ENCODE peak calls at places on chromosomes 11 and 22, in nine cellular contexts. One of them, this sample, is unnamed.
A peak's percentile ranks its signal among the peaks of the same experiment; 100 is the strongest.

GRCh38 chr11:67119577-67120391 is 721 bp downstream of the KDM2A start:
- DNase-seq in ovary: peak; percentile 51
- DNase-seq in lung: no peak
- DNase-seq in MM.1S: peak; percentile 29
- DNase-seq in upper lobe of right lung: peak; percentile 67
- DNase-seq in fibroblast of lung: no peak
- DNase-seq in kidney: peak; percentile 78
- DNase-seq in GM23338: peak; percentile 44
- DNase-seq in body of pancreas: peak; percentile 20
- DNase-seq in this sample: no peak

GRCh38 chr22:31177420-31178162 is 17.6 kb downstream of the RNF185 start:
- DNase-seq in MM.1S: no peak
- DNase-seq in body of pancreas: no peak
- DNase-seq in kidney: no peak
- DNase-seq in ovary: no peak
- DNase-seq in upper lobe of right lung: no peak
- DNase-seq in lung: no peak
- DNase-seq in GM23338: no peak
- DNase-seq in fibroblast of lung: peak; percentile 54
- DNase-seq in this sample: no peak

GRCh38 chr11:130418756-130419155 is 9.7 kb downstream of the ADAMTS8 start:
- DNase-seq in body of pancreas: no peak
- DNase-seq in kidney: no peak
- DNase-seq in GM23338: no peak
- DNase-seq in ovary: no peak
- DNase-seq in MM.1S: no peak
- DNase-seq in upper lobe of right lung: peak; percentile 66
- DNase-seq in fibroblast of lung: peak; percentile 71
- DNase-seq in lung: no peak
- DNase-seq in this sample: no peak

GRCh38 chr11:46290021-46290420 is 12.6 kb downstream of the CREB3L1 start:
- DNase-seq in upper lobe of right lung: no peak
- DNase-seq in ovary: peak; percentile 53
- DNase-seq in body of pancreas: no peak
- DNase-seq in MM.1S: no peak
- DNase-seq in lung: no peak
- DNase-seq in GM23338: no peak
- DNase-seq in kidney: peak; percentile 54
- DNase-seq in fibroblast of lung: no peak
- DNase-seq in this sample: no peak

GRCh38 chr11:114738954-114739353 is 60.6 kb downstream of the NXPE2 start:
- DNase-seq in lung: no peak
- DNase-seq in upper lobe of right lung: no peak
- DNase-seq in fibroblast of lung: peak; percentile 43
- DNase-seq in GM23338: peak; percentile 75
- DNase-seq in body of pancreas: peak; percentile 45
- DNase-seq in kidney: no peak
- DNase-seq in MM.1S: peak; percentile 78
- DNase-seq in ovary: no peak
- DNase-seq in this sample: peak; percentile 41

GRCh38 chr22:38657248-38657909 is 941 bp downstream of the CBY1 start:
- DNase-seq in kidney: no peak
- DNase-seq in lung: no peak
- DNase-seq in GM23338: peak; percentile 72
- DNase-seq in upper lobe of right lung: no peak
- DNase-seq in ovary: peak; percentile 38
- DNase-seq in fibroblast of lung: peak; percentile 20
- DNase-seq in MM.1S: peak; percentile 24
- DNase-seq in body of pancreas: peak; percentile 39
- DNase-seq in this sample: no peak

GRCh38 chr11:111886844-111887243 is 7.5 kb downstream of the CFAP68 start:
- DNase-seq in MM.1S: no peak
- DNase-seq in body of pancreas: no peak
- DNase-seq in ovary: no peak
- DNase-seq in upper lobe of right lung: no peak
- DNase-seq in GM23338: no peak
- DNase-seq in kidney: no peak
- DNase-seq in lung: no peak
- DNase-seq in fibroblast of lung: peak; percentile 1
- DNase-seq in this sample: no peak

GRCh38 chr11:77109236-77110019 is 6.8 kb downstream of the OMP start:
- DNase-seq in lung: no peak
- DNase-seq in MM.1S: no peak
- DNase-seq in kidney: no peak
- DNase-seq in fibroblast of lung: peak; percentile 61
- DNase-seq in body of pancreas: no peak
- DNase-seq in upper lobe of right lung: no peak
- DNase-seq in GM23338: no peak
- DNase-seq in ovary: no peak
- DNase-seq in this sample: no peak

GRCh38 chr11:113113801-113114451 is 152.7 kb downstream of the NCAM1 start:
- DNase-seq in kidney: no peak
- DNase-seq in upper lobe of right lung: no peak
- DNase-seq in GM23338: no peak
- DNase-seq in MM.1S: no peak
- DNase-seq in body of pancreas: no peak
- DNase-seq in ovary: no peak
- DNase-seq in lung: no peak
- DNase-seq in fibroblast of lung: no peak
- DNase-seq in this sample: no peak

GRCh38 chr11:114377612-114378267 is 22.6 kb downstream of the C11orf71 start:
- DNase-seq in kidney: no peak
- DNase-seq in fibroblast of lung: no peak
- DNase-seq in MM.1S: no peak
- DNase-seq in GM23338: peak; percentile 35
- DNase-seq in lung: no peak
- DNase-seq in body of pancreas: no peak
- DNase-seq in upper lobe of right lung: no peak
- DNase-seq in ovary: no peak
- DNase-seq in this sample: no peak

GRCh38 chr22:21818487-21819182 is 48.8 kb downstream of the MAPK1 start:
- DNase-seq in kidney: no peak
- DNase-seq in GM23338: peak; percentile 55
- DNase-seq in lung: no peak
- DNase-seq in fibroblast of lung: no peak
- DNase-seq in body of pancreas: no peak
- DNase-seq in upper lobe of right lung: no peak
- DNase-seq in MM.1S: no peak
- DNase-seq in ovary: no peak
- DNase-seq in this sample: no peak

GRCh38 chr11:134414772-134415765 is 3.0 kb upstream of the B3GAT1 start:
- DNase-seq in fibroblast of lung: no peak
- DNase-seq in body of pancreas: no peak
- DNase-seq in lung: no peak
- DNase-seq in MM.1S: no peak
- DNase-seq in GM23338: no peak
- DNase-seq in upper lobe of right lung: no peak
- DNase-seq in kidney: no peak
- DNase-seq in ovary: no peak
- DNase-seq in this sample: no peak

GRCh38 chr11:134411887-134412507 is at the start of gene B3GAT1:
- DNase-seq in fibroblast of lung: no peak
- DNase-seq in upper lobe of right lung: no peak
- DNase-seq in MM.1S: no peak
- DNase-seq in ovary: no peak
- DNase-seq in lung: no peak
- DNase-seq in kidney: no peak
- DNase-seq in body of pancreas: no peak
- DNase-seq in GM23338: peak; percentile 54
- DNase-seq in this sample: no peak

GRCh38 chr11:134412508-134413333 is 679 bp upstream of the B3GAT1 start:
- DNase-seq in lung: no peak
- DNase-seq in MM.1S: no peak
- DNase-seq in upper lobe of right lung: no peak
- DNase-seq in GM23338: peak; percentile 81
- DNase-seq in ovary: peak; percentile 38
- DNase-seq in body of pancreas: no peak
- DNase-seq in kidney: no peak
- DNase-seq in fibroblast of lung: no peak
- DNase-seq in this sample: no peak

GRCh38 chr11:134413334-134414035 is 1.4 kb upstream of the B3GAT1 start:
- DNase-seq in kidney: no peak
- DNase-seq in upper lobe of right lung: no peak
- DNase-seq in GM23338: peak; percentile 62
- DNase-seq in body of pancreas: no peak
- DNase-seq in ovary: no peak
- DNase-seq in fibroblast of lung: no peak
- DNase-seq in lung: no peak
- DNase-seq in MM.1S: no peak
- DNase-seq in this sample: no peak

GRCh38 chr11:134414036-134414731 is 2.1 kb upstream of the B3GAT1 start:
- DNase-seq in GM23338: no peak
- DNase-seq in MM.1S: no peak
- DNase-seq in kidney: no peak
- DNase-seq in body of pancreas: no peak
- DNase-seq in upper lobe of right lung: no peak
- DNase-seq in lung: no peak
- DNase-seq in fibroblast of lung: no peak
- DNase-seq in ovary: no peak
- DNase-seq in this sample: no peak
- TF ChIP-seq CTCF in GM23338: no peak
- TF ChIP-seq CTCF in MM.1S: no peak
- TF ChIP-seq CTCF in kidney: no peak
- TF ChIP-seq CTCF in body of pancreas: no peak
- TF ChIP-seq CTCF in upper lobe of right lung: no peak
- TF ChIP-seq CTCF in lung: no peak
- TF ChIP-seq CTCF in fibroblast of lung: no peak
- TF ChIP-seq CTCF in ovary: no peak
- TF ChIP-seq CTCF in this sample: no peak

DNA sequence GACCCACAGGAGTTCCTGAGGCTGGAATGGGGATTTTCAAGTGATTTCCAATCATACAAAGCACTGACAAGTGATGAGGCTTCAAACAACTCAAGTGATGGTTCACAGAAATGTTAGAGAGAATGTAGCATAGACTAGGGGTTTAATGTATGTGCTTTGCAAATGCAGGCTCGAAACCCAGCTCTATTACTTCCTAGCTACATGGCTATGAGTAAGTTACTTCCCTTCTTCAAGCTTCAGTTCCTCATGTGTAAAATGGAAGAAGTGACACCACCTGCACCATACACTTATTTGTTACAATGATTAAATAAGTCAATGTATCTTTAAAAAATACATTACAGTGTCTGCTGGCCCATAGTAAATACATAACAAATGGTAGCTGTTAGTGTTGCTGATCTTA is 139.8 kb downstream of the CCDC81 start:
- DNase-seq in lung: no peak
- DNase-seq in GM23338: no peak
- DNase-seq in fibroblast of lung: no peak
- DNase-seq in upper lobe of right lung: no peak
- DNase-seq in ovary: no peak
- DNase-seq in body of pancreas: no peak
- DNase-seq in kidney: no peak
- DNase-seq in MM.1S: no peak
- DNase-seq in this sample: no peak
- H3K4me3 ChIP-seq in lung: no peak overlapping the region
- H3K4me3 ChIP-seq in GM23338: no peak overlapping the region
- H3K4me3 ChIP-seq in fibroblast of lung: no peak overlapping the region
- H3K4me3 ChIP-seq in upper lobe of right lung: no peak overlapping the region
- H3K4me3 ChIP-seq in ovary: no peak overlapping the region
- H3K4me3 ChIP-seq in body of pancreas: no peak overlapping the region
- H3K4me3 ChIP-seq in kidney: no peak overlapping the region
- H3K4me3 ChIP-seq in MM.1S: no peak overlapping the region
- H3K4me3 ChIP-seq in this sample: no peak overlapping the region

GRCh38 chr11:12017243-12017678 is 8.8 kb upstream of the DKK3 start:
- DNase-seq in body of pancreas: no peak
- DNase-seq in MM.1S: no peak
- DNase-seq in upper lobe of right lung: no peak
- DNase-seq in fibroblast of lung: peak; percentile 66
- DNase-seq in lung: no peak
- DNase-seq in kidney: no peak
- DNase-seq in ovary: no peak
- DNase-seq in GM23338: no peak
- DNase-seq in this sample: no peak

GRCh38 chr11:12013771-12014170 is 5.3 kb upstream of the DKK3 start:
- DNase-seq in MM.1S: no peak
- DNase-seq in kidney: no peak
- DNase-seq in fibroblast of lung: no peak
- DNase-seq in lung: no peak
- DNase-seq in ovary: no peak
- DNase-seq in GM23338: no peak
- DNase-seq in upper lobe of right lung: no peak
- DNase-seq in body of pancreas: no peak
- DNase-seq in this sample: no peak

GRCh38 chr11:12017865-12018453 is 9.5 kb upstream of the DKK3 start:
- DNase-seq in lung: no peak
- DNase-seq in body of pancreas: no peak
- DNase-seq in upper lobe of right lung: no peak
- DNase-seq in MM.1S: no peak
- DNase-seq in GM23338: no peak
- DNase-seq in ovary: no peak
- DNase-seq in fibroblast of lung: no peak
- DNase-seq in kidney: no peak
- DNase-seq in this sample: no peak

GRCh38 chr11:12015486-12015885 is 7.1 kb upstream of the DKK3 start:
- DNase-seq in GM23338: no peak
- DNase-seq in lung: no peak
- DNase-seq in ovary: no peak
- DNase-seq in kidney: no peak
- DNase-seq in upper lobe of right lung: no peak
- DNase-seq in MM.1S: no peak
- DNase-seq in fibroblast of lung: no peak
- DNase-seq in body of pancreas: no peak
- DNase-seq in this sample: no peak

DNA sequence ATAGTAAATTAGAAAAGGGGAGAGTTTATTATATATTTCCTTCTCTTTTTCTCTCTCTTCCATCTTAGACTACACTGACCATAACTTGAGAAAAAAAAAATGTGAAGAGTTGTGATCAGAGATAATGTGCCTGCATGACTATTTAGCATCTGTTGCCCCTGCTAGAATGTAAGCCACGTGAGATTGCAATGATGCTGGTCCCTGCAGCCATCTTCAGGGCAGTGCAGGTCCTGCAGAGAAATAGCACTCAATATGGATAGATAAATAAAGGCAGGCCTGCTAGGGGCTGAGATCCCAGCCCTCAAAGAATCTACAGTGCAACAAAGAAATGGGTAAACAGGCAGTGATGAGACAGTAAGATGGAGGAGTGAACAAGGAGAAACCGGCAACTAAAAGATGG is 7.8 kb upstream of the DKK3 start:
- DNase-seq in fibroblast of lung: no peak
- DNase-seq in upper lobe of right lung: no peak
- DNase-seq in GM23338: no peak
- DNase-seq in lung: no peak
- DNase-seq in MM.1S: no peak
- DNase-seq in kidney: no peak
- DNase-seq in body of pancreas: no peak
- DNase-seq in ovary: no peak
- DNase-seq in this sample: no peak
- TF ChIP-seq CTCF in fibroblast of lung: peak; percentile 19
- TF ChIP-seq CTCF in upper lobe of right lung: no peak
- TF ChIP-seq CTCF in GM23338: no peak
- TF ChIP-seq CTCF in lung: no peak
- TF ChIP-seq CTCF in MM.1S: no peak
- TF ChIP-seq CTCF in kidney: no peak
- TF ChIP-seq CTCF in body of pancreas: no peak
- TF ChIP-seq CTCF in ovary: no peak
- TF ChIP-seq CTCF in this sample: no peak

DNA sequence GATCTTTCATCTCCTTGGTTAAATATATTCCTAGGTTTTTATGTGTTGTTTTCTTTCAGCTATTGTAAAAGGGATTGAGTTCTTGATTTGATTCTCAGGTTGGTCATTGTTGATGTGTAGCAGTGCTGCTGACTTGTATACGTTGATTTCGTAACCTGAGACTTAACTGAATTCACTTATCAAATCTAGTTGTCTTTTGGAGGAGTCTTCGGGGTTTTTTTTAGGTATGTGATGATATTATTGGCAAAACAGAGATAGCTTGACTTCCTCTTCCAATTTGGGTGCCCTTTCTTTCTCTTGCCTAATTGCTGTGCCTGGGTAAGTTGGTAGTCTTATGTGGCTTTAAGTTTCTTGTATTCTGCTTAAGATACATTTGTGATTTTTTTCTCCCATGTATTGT is 52.8 kb downstream of the CBL start:
- DNase-seq in upper lobe of right lung: no peak
- DNase-seq in fibroblast of lung: no peak
- DNase-seq in GM23338: no peak
- DNase-seq in kidney: no peak
- DNase-seq in body of pancreas: no peak
- DNase-seq in MM.1S: no peak
- DNase-seq in ovary: no peak
- DNase-seq in lung: no peak
- DNase-seq in this sample: no peak
- H3K4me3 ChIP-seq in upper lobe of right lung: no peak overlapping the region
- H3K4me3 ChIP-seq in fibroblast of lung: no peak overlapping the region
- H3K4me3 ChIP-seq in GM23338: no peak overlapping the region
- H3K4me3 ChIP-seq in kidney: no peak overlapping the region
- H3K4me3 ChIP-seq in body of pancreas: no peak overlapping the region
- H3K4me3 ChIP-seq in MM.1S: no peak overlapping the region
- H3K4me3 ChIP-seq in ovary: no peak overlapping the region
- H3K4me3 ChIP-seq in lung: no peak overlapping the region
- H3K4me3 ChIP-seq in this sample: no peak overlapping the region